ENCODE peak calls at places on chromosomes 3 and 15, in eight cellular contexts. G is transverse colon, I is H1, T is upper lobe of left lung, Z is stomach, Y is suprapubic skin, K is sigmoid colon, C is K562. V is an unnamed sample.

GRCh38 chr3:14890470-14890869 is 56.9 kb upstream of the NR2C2 start:
- DNase-seq in G (no peak), I (no peak), T (no peak), Z (no peak), Y (no peak), K (no peak), C (no peak), V (no peak)

GRCh38 chr3:79257811-79258210 is 510.0 kb downstream of the ROBO1 start:
- DNase-seq in G (no peak), I (no peak), T (no peak), Z (no peak), Y (no peak), K (no peak), C (no peak), V (no peak)

GRCh38 chr3:105827959-105828358 is 40.9 kb downstream of the CBLB start:
- DNase-seq in G (peak), I (peak), T (peak), Z (no peak), Y (no peak), K (peak), C (peak), V (no peak)

GRCh38 chr3:154095832-154096421 is 25.3 kb upstream of the ARHGEF26 start:
- DNase-seq in G (no peak), I (no peak), T (no peak), Z (no peak), Y (no peak), K (no peak), C (no peak), V (no peak)

GRCh38 chr3:177443469-177443868 is 246.2 kb upstream of the TBL1XR1 start:
- DNase-seq in G (no peak), I (no peak), T (no peak), Z (no peak), Y (no peak), K (no peak), C (no peak), V (no peak)

GRCh38 chr3:55143928-55144671 is 216.2 kb upstream of the LRTM1 start:
- DNase-seq in G (no peak), I (no peak), T (no peak), Z (no peak), Y (no peak), K (no peak), C (no peak), V (no peak)

GRCh38 chr3:69207036-69207435 is 84.6 kb upstream of the LMOD3 start:
- DNase-seq in G (no peak), I (no peak), T (no peak), Z (no peak), Y (no peak), K (no peak), C (no peak), V (no peak)

GRCh38 chr3:4460334-4460733 is 6.7 kb downstream of the SUMF1 start:
- DNase-seq in G (no peak), I (no peak), T (no peak), Z (no peak), Y (no peak), K (no peak), C (no peak), V (no peak)

GRCh38 chr3:42830437-42831320 is 21.4 kb downstream of the ACKR2 start:
- DNase-seq in G (no peak), I (no peak), T (no peak), Z (no peak), Y (no peak), K (no peak), C (peak), V (no peak)

GRCh38 chr3:50816896-50817295 is 142.2 kb downstream of the DOCK3 start:
- DNase-seq in G (no peak), I (no peak), T (no peak), Z (no peak), Y (no peak), K (no peak), C (no peak), V (no peak)

GRCh38 chr15:100457201-100457600 is 71.5 kb downstream of the CERS3 start:
- DNase-seq in G (no peak), I (no peak), T (no peak), Z (no peak), Y (no peak), K (no peak), C (no peak), V (no peak)

GRCh38 chr15:32651229-32651837 is 9.8 kb downstream of the SCG5 start:
- DNase-seq in G (peak), I (no peak), T (peak), Z (peak), Y (no peak), K (peak), C (peak), V (no peak)

GRCh38 chr3:69847303-69847702 is 108.0 kb downstream of the MITF start:
- DNase-seq in G (no peak), I (no peak), T (no peak), Z (no peak), Y (no peak), K (no peak), C (no peak), V (no peak)

GRCh38 chr15:31273258-31273941 is 53.2 kb upstream of the KLF13 start:
- DNase-seq in G (no peak), I (no peak), T (no peak), Z (peak), Y (peak), K (peak), C (no peak), V (no peak)

GRCh38 chr3:113844622-113845222 is 6.1 kb downstream of the GRAMD1C start:
- DNase-seq in G (no peak), I (no peak), T (no peak), Z (no peak), Y (no peak), K (no peak), C (no peak), V (no peak)

GRCh38 chr3:69282191-69282590 is 103.7 kb downstream of the FRMD4B start:
- DNase-seq in G (no peak), I (no peak), T (no peak), Z (no peak), Y (no peak), K (no peak), C (no peak), V (no peak)

GRCh38 chr3:149493315-149494021 is 19.0 kb downstream of the TM4SF4 start:
- DNase-seq in G (no peak), I (no peak), T (no peak), Z (no peak), Y (no peak), K (no peak), C (no peak), V (no peak)

GRCh38 chr3:149495581-149496125 is 21.2 kb downstream of the TM4SF4 start:
- DNase-seq in G (no peak), I (no peak), T (no peak), Z (no peak), Y (no peak), K (no peak), C (no peak), V (no peak)

GRCh38 chr3:149494759-149495580 is 20.5 kb downstream of the TM4SF4 start:
- DNase-seq in G (no peak), I (no peak), T (no peak), Z (no peak), Y (no peak), K (no peak), C (no peak), V (no peak)

GRCh38 chr3:149490260-149490971 is 15.9 kb downstream of the TM4SF4 start:
- DNase-seq in G (no peak), I (no peak), T (no peak), Z (no peak), Y (no peak), K (no peak), C (no peak), V (no peak)

GRCh38 chr3:149494022-149494758 is 19.7 kb downstream of the TM4SF4 start:
- DNase-seq in G (peak), I (peak), T (peak), Z (peak), Y (no peak), K (peak), C (peak), V (no peak)
- TF ChIP-seq EP300 in G (no peak), I (no peak), T (no peak), Z (no peak), Y (no peak), K (no peak), C (no peak), V (no peak)

GRCh38 chr3:184582583-184582982 is 21.0 kb downstream of the EPHB3 start:
- DNase-seq in G (no peak), I (no peak), T (no peak), Z (no peak), Y (no peak), K (peak), C (no peak), V (no peak)
- TF ChIP-seq POLR2AphosphoS5 in G (no peak), I (no peak), T (no peak), Z (peak), Y (no peak), K (no peak), C (no peak), V (peak)

DNA sequence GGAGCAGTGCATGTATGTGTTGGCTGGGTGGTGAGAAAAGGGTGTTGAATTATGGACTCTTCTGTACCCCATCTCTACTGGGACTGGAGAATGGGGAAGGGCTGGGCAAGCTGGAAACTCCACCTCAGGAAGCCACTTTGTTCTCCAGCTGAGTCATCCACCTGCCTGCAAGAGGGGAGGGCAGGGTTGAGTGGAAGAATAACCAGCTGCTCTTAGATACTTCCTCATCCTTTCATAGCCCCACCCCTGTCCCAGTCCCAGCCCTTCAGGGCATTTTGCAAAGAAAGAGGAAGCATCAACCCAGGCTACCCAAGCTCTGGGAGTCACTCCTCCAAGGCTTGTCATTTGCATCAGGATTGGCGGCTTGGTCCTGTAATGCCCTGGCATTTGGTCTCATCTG is 33.1 kb downstream of the RAB11A start:
- DNase-seq in G (peak), I (peak), T (peak), Z (peak), Y (no peak), K (peak), C (peak), V (peak)
- TF ChIP-seq EP300 in G (no peak), I (no peak), T (no peak), Z (no peak), Y (no peak), K (no peak), C (peak), V (no peak)

GRCh38 chr15:98621021-98621420 is 27.3 kb upstream of the IGF1R start:
- DNase-seq in G (no peak), I (no peak), T (no peak), Z (no peak), Y (no peak), K (no peak), C (no peak), V (no peak)
- TF ChIP-seq POLR2AphosphoS5 in G (no peak), I (no peak), T (no peak), Z (no peak), Y (no peak), K (no peak), C (no peak), V (no peak)

GRCh38 chr3:58659051-58659675 is 7.4 kb downstream of the FAM3D start:
- DNase-seq in G (peak), I (peak), T (no peak), Z (peak), Y (peak), K (peak), C (peak), V (no peak)
- TF ChIP-seq EP300 in G (no peak), I (no peak), T (no peak), Z (no peak), Y (no peak), K (no peak), C (no peak), V (no peak)

GRCh38 chr3:125006190-125006855 is 49.5 kb downstream of the HEG1 start:
- DNase-seq in G (no peak), I (no peak), T (no peak), Z (no peak), Y (no peak), K (no peak), C (no peak), V (no peak)
- TF ChIP-seq POLR2AphosphoS5 in G (no peak), I (no peak), T (no peak), Z (no peak), Y (no peak), K (no peak), C (no peak), V (no peak)

GRCh38 chr15:62126364-62126763 is 38.7 kb downstream of the C2CD4B start:
- DNase-seq in G (no peak), I (no peak), T (no peak), Z (no peak), Y (no peak), K (no peak), C (no peak), V (peak)

GRCh38 chr15:62124176-62124952 is 40.7 kb downstream of the C2CD4B start:
- DNase-seq in G (no peak), I (no peak), T (no peak), Z (no peak), Y (no peak), K (no peak), C (no peak), V (peak)

GRCh38 chr15:62128916-62129315 is 36.2 kb downstream of the C2CD4B start:
- DNase-seq in G (no peak), I (no peak), T (no peak), Z (no peak), Y (no peak), K (no peak), C (no peak), V (no peak)

GRCh38 chr15:62124953-62125263 is 40.2 kb downstream of the C2CD4B start:
- DNase-seq in G (no peak), I (no peak), T (no peak), Z (no peak), Y (no peak), K (no peak), C (no peak), V (peak)

GRCh38 chr15:62125763-62126162 is 39.3 kb downstream of the C2CD4B start:
- DNase-seq in G (peak), I (no peak), T (peak), Z (no peak), Y (no peak), K (no peak), C (peak), V (peak)
- TF ChIP-seq EP300 in G (no peak), I (no peak), T (no peak), Z (no peak), Y (no peak), K (no peak), C (no peak), V (no peak)

GRCh38 chr15:92848464-92848851 is 51.7 kb upstream of the CHD2 start:
- DNase-seq in G (no peak), I (no peak), T (no peak), Z (no peak), Y (no peak), K (no peak), C (no peak), V (no peak)

GRCh38 chr15:92848852-92849598 is 51.1 kb upstream of the CHD2 start:
- DNase-seq in G (no peak), I (no peak), T (no peak), Z (no peak), Y (no peak), K (no peak), C (peak), V (no peak)

GRCh38 chr15:92847841-92848240 is 52.3 kb upstream of the CHD2 start:
- DNase-seq in G (no peak), I (no peak), T (no peak), Z (no peak), Y (no peak), K (no peak), C (no peak), V (no peak)

GRCh38 chr15:92845109-92845508 is 55.0 kb upstream of the CHD2 start:
- DNase-seq in G (no peak), I (no peak), T (no peak), Z (no peak), Y (no peak), K (no peak), C (no peak), V (no peak)

DNA sequence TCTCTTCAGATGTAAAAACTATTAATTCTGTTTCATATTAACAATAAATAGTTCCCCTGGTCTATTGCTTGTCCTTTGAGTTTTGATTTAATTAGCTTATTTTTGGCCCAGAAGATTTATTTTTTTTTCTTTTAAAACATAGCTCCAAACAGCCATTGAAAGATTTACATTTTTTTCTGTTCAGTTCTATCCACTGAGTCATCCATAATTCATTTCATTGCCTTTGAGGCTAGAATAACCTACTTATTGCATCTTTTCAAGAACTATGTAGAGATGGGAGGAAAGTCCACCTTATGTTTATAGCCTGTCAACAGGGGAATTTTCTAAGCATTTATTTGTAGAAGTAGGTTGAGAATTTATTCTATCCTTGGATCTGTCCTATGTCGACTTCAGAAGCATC is 53.4 kb upstream of the CHD2 start:
- DNase-seq in G (no peak), I (no peak), T (no peak), Z (no peak), Y (no peak), K (no peak), C (no peak), V (no peak)
- TF ChIP-seq POLR2AphosphoS5 in G (no peak), I (no peak), T (no peak), Z (no peak), Y (no peak), K (no peak), C (no peak), V (no peak)

DNA sequence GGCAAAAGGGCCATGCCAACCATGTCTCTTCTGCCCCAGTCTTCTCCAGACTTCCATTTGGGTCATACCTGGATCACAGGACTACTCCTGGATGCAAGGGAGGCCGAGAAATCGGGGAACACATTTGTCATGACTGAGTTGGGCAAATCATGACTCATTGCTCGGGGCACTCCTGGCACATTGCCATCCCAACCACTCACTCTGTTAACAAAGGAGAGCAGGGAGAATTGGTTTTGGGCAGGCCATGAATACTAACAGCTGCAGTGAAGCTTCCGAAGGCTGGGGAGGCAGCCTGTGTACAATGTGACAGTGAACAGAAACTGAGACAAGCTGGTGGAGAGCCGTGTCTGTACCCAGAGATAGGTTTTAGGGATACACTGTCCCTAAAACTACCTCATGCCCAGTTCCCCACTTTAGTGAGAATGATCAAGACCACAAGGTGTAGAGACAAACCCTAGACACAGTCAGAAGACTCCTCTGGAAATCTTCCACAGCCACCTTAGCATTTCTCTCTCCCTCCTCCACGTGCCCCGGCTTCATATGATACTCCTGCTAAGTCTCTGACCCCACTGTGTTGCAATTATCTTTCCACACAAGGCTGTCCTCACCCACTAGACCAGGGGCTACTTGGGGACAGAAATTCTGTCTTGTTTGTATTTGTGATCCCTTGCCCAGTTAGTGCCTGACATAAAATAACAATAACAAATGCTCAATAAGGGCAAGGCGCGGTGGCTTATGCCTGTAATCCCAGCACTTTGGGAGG is 10.5 kb upstream of the BUB1B start:
- DNase-seq in G (peak), I (no peak), T (peak), Z (peak), Y (no peak), K (no peak), C (no peak), V (peak)
- TF ChIP-seq EP300 in G (no peak), I (no peak), T (no peak), Z (no peak), Y (no peak), K (no peak), C (no peak), V (no peak)

V was measured in esophagus muscularis mucosa.